ENCODE peak calls at places on chromosomes 12 and 14, in ten cellular contexts. C, V, S, N, A, J, B, U, Y and Q are unnamed samples.

GRCh38 chr12:96193725-96194571 is at the start of gene ELK3:
- DNase-seq in Y (peak), J (peak), V (peak), C (peak), B (peak), A (peak), U (peak), S (peak), N (no peak), Q (peak)

GRCh38 chr12:102806110-102806509 is 110.9 kb downstream of the PAH start:
- DNase-seq in A (no peak), N (no peak), V (no peak), C (no peak), S (no peak), Y (no peak), J (no peak), B (no peak), U (no peak), Q (no peak)

GRCh38 chr14:105117710-105118385 is 50.7 kb downstream of the JAG2 start:
- DNase-seq in V (no peak), J (no peak), S (no peak), Y (no peak), U (no peak), B (no peak), A (no peak), N (no peak), C (no peak), Q (no peak)

GRCh38 chr12:21940972-21941521 is at the start of gene ABCC9:
- DNase-seq in B (peak), N (no peak), V (peak), J (peak), Y (no peak), A (peak), S (no peak), C (peak), U (peak), Q (no peak)

GRCh38 chr14:90406384-90406798 is 9.6 kb downstream of the CALM1 start:
- DNase-seq in J (no peak), S (no peak), V (no peak), Y (no peak), U (no peak), B (no peak), N (no peak), A (peak), C (no peak), Q (no peak)

GRCh38 chr12:105899589-105899988 is 239.2 kb downstream of the NUAK1 start:
- DNase-seq in B (no peak), S (no peak), N (no peak), C (no peak), U (no peak), A (no peak), V (no peak), J (no peak), Y (no peak), Q (no peak)

GRCh38 chr12:132614861-132615578 is 3.6 kb upstream of the P2RX2 start:
- DNase-seq in B (peak), A (peak), N (no peak), C (peak), Y (peak), S (peak), U (peak), V (peak), J (peak), Q (peak)

GRCh38 chr14:99195602-99196309 is 76.2 kb downstream of the BCL11B start:
- DNase-seq in A (peak), J (no peak), V (no peak), B (no peak), S (no peak), Y (no peak), U (no peak), N (no peak), C (no peak), Q (peak)

GRCh38 chr14:84036863-84037262 is 1493.1 kb upstream of the FLRT2 start:
- DNase-seq in B (no peak), N (no peak), J (no peak), S (no peak), A (no peak), V (no peak), Y (peak), U (peak), C (no peak), Q (peak)

GRCh38 chr12:88578821-88579518 is 1.3 kb downstream of the KITLG start:
- DNase-seq in U (no peak), A (peak), N (no peak), C (no peak), B (no peak), Y (peak), V (peak), J (no peak), S (no peak), Q (no peak)

GRCh38 chr14:67187210-67187609 is 2.0 kb upstream of the GARIN2 start:
- DNase-seq in J (no peak), C (no peak), N (peak), V (no peak), U (peak), A (peak), S (no peak), B (no peak), Y (peak), Q (peak)

GRCh38 chr12:67069451-67070306 is 199.5 kb upstream of the CAND1 start:
- DNase-seq in N (no peak), Y (peak), B (no peak), S (peak), A (peak), C (peak), J (peak), U (no peak), V (peak), Q (peak)

DNA sequence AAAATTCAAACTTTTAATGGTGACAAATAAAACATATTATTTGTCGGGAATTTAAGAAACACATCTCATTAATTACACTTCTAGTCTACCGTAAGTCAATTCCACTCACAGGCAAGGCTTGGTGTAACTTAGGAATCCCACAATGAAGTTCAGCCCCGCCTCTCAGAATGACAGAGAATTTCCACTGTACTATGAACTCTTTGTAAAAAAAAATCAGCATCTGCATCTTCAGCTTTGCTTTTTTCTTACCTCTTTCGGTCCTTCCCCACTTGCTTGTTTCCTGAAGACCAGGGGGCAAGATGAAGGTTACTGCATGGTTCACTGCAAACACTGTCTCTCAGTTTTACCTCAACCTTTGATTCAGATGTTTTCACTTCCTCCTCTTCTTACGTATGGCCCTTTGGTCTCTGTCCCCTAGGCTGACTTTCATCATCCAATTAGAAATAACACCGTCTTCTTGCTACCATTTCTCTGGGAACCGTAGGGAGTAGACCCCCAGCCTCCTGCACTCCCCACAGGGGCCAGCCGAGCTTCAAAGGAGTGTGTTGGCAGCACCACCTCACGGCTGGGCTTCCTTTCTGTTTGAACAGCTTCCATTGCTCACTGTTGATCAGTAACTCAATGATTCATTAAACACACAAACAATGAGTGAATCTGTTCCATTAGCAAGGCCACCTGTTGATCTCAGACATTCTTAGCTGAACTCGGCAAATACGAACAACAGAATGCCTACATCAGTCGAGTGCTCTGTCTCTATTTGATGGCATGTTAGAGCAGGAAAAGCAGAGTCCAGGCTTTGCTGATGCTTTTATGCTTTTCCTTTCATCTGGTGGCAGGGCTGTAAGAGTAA is 343.0 kb downstream of the BMP4 start:
- DNase-seq in A (no peak), J (no peak), U (peak), Y (peak), N (no peak), C (no peak), V (peak), B (no peak), S (peak), Q (peak)
- H3K4me3 ChIP-seq in A (no peak), J (no peak), U (no peak), Y (no peak), N (no peak), C (no peak), V (peak), B (no peak), S (peak), Q (no peak)

DNA sequence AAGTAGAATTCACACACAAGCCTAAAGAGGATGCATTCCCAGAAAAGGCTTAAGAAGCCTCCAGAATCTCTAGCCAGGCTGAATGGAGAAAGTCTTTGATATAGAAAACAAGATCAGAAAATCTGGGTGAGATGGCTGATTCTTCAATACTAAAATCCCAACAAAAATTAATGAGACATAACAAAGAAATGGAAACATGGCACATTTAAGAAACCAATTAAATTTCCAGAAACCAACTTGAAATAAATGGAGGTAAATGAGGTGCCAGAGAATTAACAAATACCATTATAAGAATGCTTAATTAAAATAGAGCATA is 51.9 kb downstream of the CPSF6 start:
- DNase-seq in Y (no peak), A (no peak), S (no peak), C (no peak), V (no peak), B (no peak), N (no peak), J (no peak), U (no peak), Q (no peak)
- TF ChIP-seq CTCF in Y (no peak), A (peak), S (peak), C (no peak), V (no peak), B (no peak), N (no peak), J (peak), U (no peak), Q (no peak)

GRCh38 chr14:34331728-34332623 is 130.1 kb downstream of the SPTSSA start:
- DNase-seq in B (peak), J (peak), A (peak), S (peak), V (peak), N (no peak), C (peak), Y (peak), U (peak), Q (peak)
- H3K4me3 ChIP-seq in B (no peak), J (no peak), A (no peak), S (peak), V (no peak), N (no peak), C (no peak), Y (no peak), U (no peak), Q (no peak)

GRCh38 chr14:68775614-68776126 is 17.2 kb downstream of the ZFP36L1 start:
- DNase-seq in S (no peak), N (no peak), J (no peak), B (no peak), A (no peak), U (no peak), Y (no peak), C (no peak), V (no peak), Q (no peak)
- TF ChIP-seq CTCF in S (peak), N (no peak), J (no peak), B (no peak), A (no peak), U (no peak), Y (peak), C (peak), V (no peak), Q (peak)

DNA sequence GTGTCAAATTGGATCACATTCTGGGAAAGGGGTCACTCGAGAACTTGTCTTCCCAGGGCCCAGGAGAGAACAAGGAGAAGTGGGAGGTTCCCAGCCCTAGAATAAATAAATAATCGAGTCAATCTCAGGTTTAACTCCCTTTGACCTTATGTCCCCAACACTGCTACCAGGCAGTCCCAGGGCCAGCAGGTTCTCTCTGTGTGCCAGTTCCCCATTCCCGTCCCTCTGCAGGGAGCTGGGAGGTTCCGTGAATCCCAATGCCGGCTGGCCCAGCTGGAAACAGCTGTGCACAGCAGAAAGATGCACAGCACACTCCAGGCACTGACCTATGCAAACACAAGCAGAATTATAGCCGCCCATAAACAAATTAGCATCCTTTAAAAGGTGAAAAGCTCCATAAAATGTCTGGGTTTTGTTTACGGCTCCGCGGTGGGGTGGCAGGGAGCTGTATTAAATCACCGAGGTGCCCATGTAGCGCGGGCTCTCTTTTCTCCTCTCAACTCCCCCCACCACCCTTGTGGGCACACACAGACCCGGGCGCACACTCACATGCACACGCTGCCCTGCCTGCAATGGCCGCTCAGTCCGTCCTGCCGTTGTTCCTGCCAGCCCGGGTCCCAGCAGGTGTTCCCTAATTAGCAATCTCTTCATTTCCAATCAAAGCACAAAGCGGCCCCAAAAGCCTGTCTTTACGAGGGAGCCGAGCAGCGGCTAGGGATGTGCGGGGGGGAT is 46.6 kb upstream of the ESRRB start:
- DNase-seq in C (peak), N (no peak), U (no peak), B (no peak), J (no peak), Y (no peak), S (no peak), A (peak), V (no peak), Q (no peak)
- H3K4me3 ChIP-seq in C (no peak), N (no peak), U (no peak), B (no peak), J (no peak), Y (no peak), S (no peak), A (no peak), V (no peak), Q (no peak)

GRCh38 chr12:124938606-124939427 is 24.4 kb upstream of the UBC start:
- DNase-seq in U (peak), C (peak), Y (peak), S (peak), A (peak), N (peak), B (peak), V (peak), J (peak), Q (peak)
- TF ChIP-seq CTCF in U (peak), C (peak), Y (no peak), S (peak), A (peak), N (peak), B (peak), V (no peak), J (peak), Q (peak)

DNA sequence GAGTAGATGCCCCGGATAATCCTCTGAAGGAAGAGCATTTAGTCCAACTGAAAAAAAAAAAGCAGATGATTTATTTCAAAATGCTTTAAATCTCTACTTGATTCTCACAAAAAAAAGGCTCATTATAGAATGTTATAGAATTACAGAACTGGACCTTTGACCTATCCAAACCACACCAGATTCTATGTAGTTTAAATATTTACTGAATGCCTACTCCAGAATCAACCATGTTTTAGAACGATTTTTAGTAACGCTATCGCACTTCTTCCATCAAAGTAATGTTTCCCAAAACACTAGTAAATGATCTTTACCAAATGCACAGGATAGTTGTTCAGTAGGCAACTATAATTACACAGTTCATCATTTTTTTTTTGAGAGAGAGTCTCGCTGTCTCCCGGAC is 2.6 kb downstream of the RPS29 start:
- DNase-seq in U (peak), B (no peak), C (no peak), N (no peak), V (no peak), S (no peak), A (no peak), J (no peak), Y (no peak), Q (no peak)
- H3K4me3 ChIP-seq in U (no peak), B (no peak), C (no peak), N (no peak), V (peak), S (peak), A (peak), J (peak), Y (no peak), Q (no peak)